ENCODE peak calls at places on chromosomes 13 and 19, in seven cellular contexts. C is midbrain; E is OCI-M1; S is AG09309; G is coronary artery; Q is activated T-cell treated with anti-CD3 and anti-CD28 coated beads, Interleukin-2, amount 50 U/mL, for 48 hours; F is NT2/D1. J is an unnamed sample.

GRCh38 chr19:10292206-10292788 is 2.5 kb downstream of the ICAM5 start:
- DNase-seq in C (no peak), E (peak), S (no peak), G (no peak), Q (peak), F (peak), J (no peak)

GRCh38 chr13:68609671-68610070 is 1379.5 kb upstream of the PCDH9 start:
- DNase-seq in C (no peak), E (no peak), S (no peak), G (no peak), Q (no peak), F (no peak), J (no peak)

GRCh38 chr19:6233051-6233826 is 46.5 kb downstream of the MLLT1 start:
- DNase-seq in C (no peak), E (no peak), S (no peak), G (no peak), Q (no peak), F (no peak), J (no peak)

GRCh38 chr13:41139296-41139966 is 6.8 kb upstream of the KBTBD6 start:
- DNase-seq in C (no peak), E (no peak), S (no peak), G (no peak), Q (no peak), F (no peak), J (no peak)

GRCh38 chr19:38715540-38715939 is 28.7 kb downstream of the CAPN12 start:
- DNase-seq in C (no peak), E (no peak), S (no peak), G (no peak), Q (no peak), F (no peak), J (no peak)

GRCh38 chr13:86002921-86003488 is 203.8 kb upstream of the SLITRK6 start:
- DNase-seq in C (no peak), E (no peak), S (no peak), G (no peak), Q (no peak), F (no peak), J (peak)

GRCh38 chr19:17512574-17512939 is 1.1 kb downstream of the PGLS start:
- DNase-seq in C (no peak), E (no peak), S (no peak), G (no peak), Q (no peak), F (no peak), J (no peak)

GRCh38 chr19:36060430-36060829 is 5.7 kb downstream of the WDR62 start:
- DNase-seq in C (peak), E (peak), S (peak), G (no peak), Q (no peak), F (no peak), J (peak)

GRCh38 chr19:6983448-6983847 is 37.8 kb downstream of the MBD3L2B start:
- DNase-seq in C (no peak), E (no peak), S (no peak), G (no peak), Q (no peak), F (no peak), J (no peak)

GRCh38 chr19:40465025-40465780 is at the start of gene BLVRB:
- DNase-seq in C (peak), E (peak), S (peak), G (no peak), Q (no peak), F (no peak), J (no peak)

GRCh38 chr19:3153286-3154230 is 17.7 kb downstream of the GNA15 start:
- DNase-seq in C (no peak), E (no peak), S (no peak), G (no peak), Q (no peak), F (no peak), J (no peak)

GRCh38 chr13:104984296-104984818 is 1551.1 kb downstream of the EFNB2 start:
- DNase-seq in C (peak), E (peak), S (no peak), G (no peak), Q (peak), F (no peak), J (peak)

GRCh38 chr13:46124531-46124966 is 19.7 kb upstream of the CPB2 start:
- DNase-seq in C (no peak), E (peak), S (no peak), G (no peak), Q (peak), F (no peak), J (no peak)

GRCh38 chr19:14114854-14115253 is 2.7 kb downstream of the PRKACA start:
- DNase-seq in C (no peak), E (peak), S (no peak), G (no peak), Q (peak), F (no peak), J (no peak)

GRCh38 chr13:33146843-33147611 is 130.8 kb downstream of the KL start:
- DNase-seq in C (no peak), E (no peak), S (no peak), G (no peak), Q (no peak), F (no peak), J (no peak)

GRCh38 chr19:48512504-48513288 is 1.1 kb upstream of the LMTK3 start:
- DNase-seq in C (peak), E (no peak), S (no peak), G (no peak), Q (no peak), F (no peak), J (no peak)

GRCh38 chr19:43767818-43768217 is 13.0 kb downstream of the KCNN4 start:
- DNase-seq in C (no peak), E (no peak), S (no peak), G (no peak), Q (no peak), F (no peak), J (no peak)

GRCh38 chr19:452829-453228 is 8.0 kb downstream of the SHC2 start:
- DNase-seq in C (no peak), E (no peak), S (no peak), G (no peak), Q (no peak), F (no peak), J (no peak)

GRCh38 chr19:46861691-46862503 is 1.1 kb downstream of the ARHGAP35 start:
- DNase-seq in C (no peak), E (peak), S (no peak), G (no peak), Q (no peak), F (no peak), J (peak)

GRCh38 chr19:2607712-2608601 is 94.5 kb downstream of the GNG7 start:
- DNase-seq in C (no peak), E (no peak), S (no peak), G (peak), Q (peak), F (no peak), J (peak)

GRCh38 chr13:97133955-97134354 is 88.2 kb upstream of the MBNL2 start:
- DNase-seq in C (no peak), E (no peak), S (no peak), G (no peak), Q (no peak), F (no peak), J (no peak)

GRCh38 chr13:63938851-63939250 is 2523.2 kb upstream of the PCDH20 start:
- DNase-seq in C (no peak), E (no peak), S (no peak), G (no peak), Q (no peak), F (no peak), J (no peak)

GRCh38 chr19:44647144-44647543 is 3.4 kb downstream of the PVR start:
- DNase-seq in C (no peak), E (no peak), S (no peak), G (no peak), Q (no peak), F (no peak), J (no peak)

GRCh38 chr13:99749627-99750026 is 221.9 kb downstream of the ZIC5 start:
- DNase-seq in C (peak), E (no peak), S (no peak), G (no peak), Q (no peak), F (no peak), J (no peak)

GRCh38 chr19:2325261-2326046 is 2.9 kb downstream of the LSM7 start:
- DNase-seq in C (no peak), E (no peak), S (no peak), G (no peak), Q (no peak), F (no peak), J (no peak)

GRCh38 chr19:2616741-2617392 is 85.6 kb downstream of the GNG7 start:
- DNase-seq in C (peak), E (no peak), S (no peak), G (no peak), Q (no peak), F (no peak), J (no peak)

GRCh38 chr19:11942008-11942842 is 17.3 kb downstream of the ZNF700 start:
- DNase-seq in C (no peak), E (no peak), S (no peak), G (no peak), Q (no peak), F (no peak), J (no peak)

GRCh38 chr19:5434970-5435641 is 20.1 kb upstream of the ZNRF4 start:
- DNase-seq in C (no peak), E (peak), S (peak), G (no peak), Q (peak), F (no peak), J (no peak)

GRCh38 chr19:45152504-45153338 is 8.1 kb downstream of the NKPD1 start:
- DNase-seq in C (no peak), E (no peak), S (no peak), G (no peak), Q (peak), F (no peak), J (no peak)

GRCh38 chr19:49712397-49712859 is 21.5 kb downstream of the CPT1C start:
- DNase-seq in C (no peak), E (peak), S (no peak), G (no peak), Q (no peak), F (no peak), J (no peak)

GRCh38 chr13:31046711-31047279 is 114.3 kb downstream of the TEX26 start:
- DNase-seq in C (peak), E (peak), S (no peak), G (no peak), Q (no peak), F (no peak), J (peak)

GRCh38 chr19:50921391-50922315 is 10.5 kb upstream of the KLK4 start:
- DNase-seq in C (no peak), E (peak), S (no peak), G (no peak), Q (no peak), F (no peak), J (no peak)

GRCh38 chr13:112873851-112874750 is 94.9 kb upstream of the MCF2L start:
- DNase-seq in C (peak), E (peak), S (no peak), G (peak), Q (peak), F (no peak), J (peak)

GRCh38 chr13:49904729-49905456 is 31.2 kb downstream of the SPRYD7 start:
- DNase-seq in C (no peak), E (peak), S (no peak), G (no peak), Q (no peak), F (no peak), J (no peak)

GRCh38 chr13:79898996-79899395 is 418.0 kb downstream of the NDFIP2 start:
- DNase-seq in C (no peak), E (no peak), S (no peak), G (no peak), Q (no peak), F (no peak), J (no peak)

GRCh38 chr19:35410487-35410886 is 37.6 kb upstream of the FFAR2 start:
- DNase-seq in C (no peak), E (no peak), S (no peak), G (no peak), Q (no peak), F (no peak), J (no peak)

GRCh38 chr19:5308471-5309437 is 31.9 kb downstream of the PTPRS start:
- DNase-seq in C (peak), E (peak), S (no peak), G (peak), Q (no peak), F (no peak), J (no peak)

GRCh38 chr13:103371271-103371670 is 305.1 kb upstream of the SLC10A2 start:
- DNase-seq in C (no peak), E (no peak), S (no peak), G (no peak), Q (no peak), F (no peak), J (no peak)

J was measured in NCI-H524.